ENCODE peak calls at places on chromosomes 4 and X, in four cellular contexts. One of them, this sample, is unnamed.

GRCh38 chr4:46909078-46909477 is at the start of gene COX7B2:
- DNase-seq in amniotic stem cell: no peak
- DNase-seq in NCI-H1436: no peak
- DNase-seq in non-pigmented ciliary epithelial cell: no peak
- DNase-seq in this sample: no peak

GRCh38 chr4:109375778-109376414 is 57.7 kb upstream of the SEC24B start:
- DNase-seq in amniotic stem cell: no peak
- DNase-seq in non-pigmented ciliary epithelial cell: no peak
- DNase-seq in NCI-H1436: no peak
- DNase-seq in this sample: no peak

GRCh38 chr4:11424000-11424399 is 4.7 kb downstream of the HS3ST1 start:
- DNase-seq in NCI-H1436: peak
- DNase-seq in non-pigmented ciliary epithelial cell: no peak
- DNase-seq in amniotic stem cell: no peak
- DNase-seq in this sample: peak

GRCh38 chr4:156201050-156201449 is 247.4 kb upstream of the CTSO start:
- DNase-seq in NCI-H1436: no peak
- DNase-seq in amniotic stem cell: no peak
- DNase-seq in non-pigmented ciliary epithelial cell: no peak
- DNase-seq in this sample: no peak

GRCh38 chr4:101127176-101127790 is 220.0 kb downstream of the PPP3CA start:
- DNase-seq in non-pigmented ciliary epithelial cell: no peak
- DNase-seq in amniotic stem cell: no peak
- DNase-seq in NCI-H1436: no peak
- DNase-seq in this sample: no peak

GRCh38 chr4:110770353-110770752 is 147.5 kb upstream of the PITX2 start:
- DNase-seq in amniotic stem cell: no peak
- DNase-seq in non-pigmented ciliary epithelial cell: no peak
- DNase-seq in NCI-H1436: no peak
- DNase-seq in this sample: no peak

GRCh38 chr4:39285853-39286252 is 80.3 kb downstream of the RFC1 start:
- DNase-seq in NCI-H1436: no peak
- DNase-seq in non-pigmented ciliary epithelial cell: no peak
- DNase-seq in amniotic stem cell: no peak
- DNase-seq in this sample: peak

GRCh38 chrX:52424658-52425057 is 55.8 kb downstream of the XAGE2 start:
- DNase-seq in amniotic stem cell: no peak
- DNase-seq in non-pigmented ciliary epithelial cell: no peak
- DNase-seq in NCI-H1436: no peak
- DNase-seq in this sample: peak

GRCh38 chr4:87251104-87251503 is 30.7 kb upstream of the KLHL8 start:
- DNase-seq in NCI-H1436: no peak
- DNase-seq in amniotic stem cell: no peak
- DNase-seq in non-pigmented ciliary epithelial cell: no peak
- DNase-seq in this sample: no peak